ENCODE peak calls at places on chromosomes 2 and 18, in seven cellular contexts. D is HTR-8/SVneo, W is HS-27A, I is NCI-H1092, R is choroid plexus epithelial cell, H is fibroblast of lung, M is GM12892. O is an unnamed sample.

GRCh38 chr2:221571391-221572179 is 519 bp downstream of the EPHA4 start:
- DNase-seq in D (peak), W (no peak), I (no peak), R (peak), H (peak), M (peak), O (no peak)

GRCh38 chr2:128564551-128564950 is 245.9 kb upstream of the HS6ST1 start:
- DNase-seq in D (no peak), W (no peak), I (no peak), R (no peak), H (no peak), M (no peak), O (no peak)

GRCh38 chr2:189466656-189467055 is 25.4 kb downstream of the WDR75 start:
- DNase-seq in D (peak), W (no peak), I (no peak), R (peak), H (peak), M (no peak), O (peak)

GRCh38 chr2:233387667-233388528 is 33.6 kb downstream of the DGKD start:
- DNase-seq in D (no peak), W (no peak), I (peak), R (peak), H (peak), M (no peak), O (peak)

GRCh38 chr2:135620223-135620622 is 88.9 kb downstream of the R3HDM1 start:
- DNase-seq in D (no peak), W (no peak), I (no peak), R (no peak), H (no peak), M (no peak), O (no peak)

GRCh38 chr2:214311031-214311533 is 99.8 kb upstream of the VWC2L start:
- DNase-seq in D (no peak), W (no peak), I (no peak), R (no peak), H (no peak), M (no peak), O (no peak)

GRCh38 chr18:48836806-48837615 is 113.8 kb downstream of the SMAD7 start:
- DNase-seq in D (no peak), W (no peak), I (no peak), R (no peak), H (no peak), M (no peak), O (no peak)

GRCh38 chr2:20496069-20496468 is 49.2 kb downstream of the RHOB start:
- DNase-seq in D (peak), W (no peak), I (no peak), R (peak), H (peak), M (no peak), O (peak)

GRCh38 chr2:109032229-109032800 is 43.3 kb upstream of the EDAR start:
- DNase-seq in D (no peak), W (no peak), I (no peak), R (peak), H (no peak), M (no peak), O (no peak)

GRCh38 chr2:155062250-155062985 is 363.9 kb downstream of the KCNJ3 start:
- DNase-seq in D (no peak), W (no peak), I (no peak), R (no peak), H (no peak), M (no peak), O (no peak)

GRCh38 chr2:8956789-8957188 is 46.7 kb downstream of the MBOAT2 start:
- DNase-seq in D (no peak), W (no peak), I (no peak), R (no peak), H (no peak), M (no peak), O (no peak)

GRCh38 chr2:56267412-56267788 is 83.6 kb downstream of the CCDC85A start:
- DNase-seq in D (no peak), W (no peak), I (no peak), R (no peak), H (no peak), M (no peak), O (no peak)

GRCh38 chr2:241033346-241033987 is 35.0 kb downstream of the SNED1 start:
- DNase-seq in D (no peak), W (no peak), I (no peak), R (no peak), H (no peak), M (no peak), O (no peak)

GRCh38 chr2:217636578-217637267 is 366.1 kb downstream of the TNS1 start:
- DNase-seq in D (no peak), W (no peak), I (no peak), R (no peak), H (no peak), M (no peak), O (no peak)

GRCh38 chr2:117994729-117995128 is 19.1 kb downstream of the CCDC93 start:
- DNase-seq in D (no peak), W (no peak), I (no peak), R (no peak), H (no peak), M (no peak), O (no peak)

GRCh38 chr2:24018241-24018640 is 8.4 kb downstream of the MFSD2B start:
- DNase-seq in D (no peak), W (no peak), I (no peak), R (no peak), H (no peak), M (no peak), O (no peak)

GRCh38 chr2:102967451-102967850 is 205.6 kb downstream of the TMEM182 start:
- DNase-seq in D (no peak), W (no peak), I (no peak), R (no peak), H (peak), M (no peak), O (no peak)

GRCh38 chr2:219273887-219274391 is 5.2 kb upstream of the DNAJB2 start:
- DNase-seq in D (peak), W (no peak), I (no peak), R (no peak), H (peak), M (no peak), O (peak)

GRCh38 chr2:130796280-130796679 is 40.4 kb upstream of the ARHGEF4 start:
- DNase-seq in D (no peak), W (no peak), I (no peak), R (no peak), H (no peak), M (no peak), O (no peak)

GRCh38 chr2:118837621-118838020 is 9.8 kb downstream of the EN1 start:
- DNase-seq in D (no peak), W (no peak), I (no peak), R (no peak), H (no peak), M (no peak), O (no peak)

GRCh38 chr2:64524604-64525322 is 635 bp downstream of the AFTPH start:
- DNase-seq in D (no peak), W (no peak), I (no peak), R (peak), H (no peak), M (no peak), O (no peak)

GRCh38 chr2:190574169-190574568 is 39.6 kb upstream of the NEMP2 start:
- DNase-seq in D (peak), W (no peak), I (no peak), R (peak), H (peak), M (no peak), O (no peak)

O was measured in Caki2.